ENCODE peak calls at places on chromosomes 12 and 14, in ten cellular contexts. D, Z, C, M, J, X, B, K, A and E are unnamed samples. For H3K4me1, the result is how much of the 10 kb centered on the place peaks cover.

GRCh38 chr12:121776190-121777098 is 17.0 kb downstream of the RHOF start:
- DNase-seq in D (peak), Z (no peak), C (peak), M (peak), J (no peak), X (peak), B (peak), K (no peak), A (peak), E (peak)

GRCh38 chr14:91284146-91284790 is 39.8 kb upstream of the GPR68 start:
- DNase-seq in D (peak), Z (no peak), C (peak), M (peak), J (no peak), X (no peak), B (no peak), K (no peak), A (peak), E (no peak)

GRCh38 chr12:94421868-94422740 is 37.6 kb downstream of the CEP83 start:
- DNase-seq in D (no peak), Z (no peak), C (no peak), M (no peak), J (no peak), X (no peak), B (no peak), K (no peak), A (no peak), E (no peak)

GRCh38 chr12:75977952-75978671 is 53.5 kb downstream of the PHLDA1 start:
- DNase-seq in D (no peak), Z (peak), C (peak), M (peak), J (peak), X (peak), B (no peak), K (peak), A (peak), E (no peak)

GRCh38 chr14:27008187-27008586 is 410.4 kb upstream of the NOVA1 start:
- DNase-seq in D (no peak), Z (no peak), C (no peak), M (no peak), J (no peak), X (no peak), B (no peak), K (no peak), A (no peak), E (no peak)

GRCh38 chr14:23076785-23077408 is 18.0 kb downstream of the ACIN1 start:
- DNase-seq in D (no peak), Z (no peak), C (peak), M (peak), J (no peak), X (no peak), B (no peak), K (peak), A (peak), E (no peak)

GRCh38 chr14:70706177-70706576 is 64.5 kb downstream of the TTC9 start:
- DNase-seq in D (no peak), Z (no peak), C (no peak), M (no peak), J (no peak), X (peak), B (no peak), K (peak), A (no peak), E (no peak)

GRCh38 chr12:22658214-22658613 is 33.2 kb downstream of the ETNK1 start:
- DNase-seq in D (no peak), Z (no peak), C (no peak), M (peak), J (peak), X (no peak), B (no peak), K (no peak), A (peak), E (no peak)

GRCh38 chr12:56359851-56360767 is at the start of gene STAT2:
- DNase-seq in D (peak), Z (peak), C (peak), M (peak), J (peak), X (peak), B (peak), K (peak), A (peak), E (peak)

GRCh38 chr12:126093911-126094310 is 1028.7 kb downstream of the AACS start:
- DNase-seq in D (no peak), Z (no peak), C (peak), M (no peak), J (no peak), X (no peak), B (no peak), K (no peak), A (no peak), E (no peak)

GRCh38 chr14:103116645-103117044 is 6.6 kb upstream of the TNFAIP2 start:
- DNase-seq in D (no peak), Z (no peak), C (no peak), M (no peak), J (no peak), X (no peak), B (no peak), K (no peak), A (no peak), E (no peak)

GRCh38 chr12:68867606-68868005 is 59.6 kb downstream of the MDM2 start:
- DNase-seq in D (no peak), Z (no peak), C (no peak), M (no peak), J (no peak), X (no peak), B (no peak), K (no peak), A (no peak), E (no peak)

GRCh38 chr12:51009038-51009437 is 17.1 kb downstream of the SLC11A2 start:
- DNase-seq in D (peak), Z (no peak), C (peak), M (no peak), J (no peak), X (peak), B (peak), K (no peak), A (peak), E (peak)

GRCh38 chr12:67594888-67595287 is 53.7 kb upstream of the DYRK2 start:
- DNase-seq in D (no peak), Z (no peak), C (no peak), M (no peak), J (no peak), X (no peak), B (no peak), K (no peak), A (peak), E (no peak)

GRCh38 chr12:28563286-28563685 is 373.0 kb downstream of the CCDC91 start:
- DNase-seq in D (no peak), Z (no peak), C (no peak), M (no peak), J (no peak), X (no peak), B (no peak), K (no peak), A (no peak), E (no peak)

GRCh38 chr12:131203666-131204415 is 250.1 kb downstream of the ADGRD1 start:
- DNase-seq in D (no peak), Z (no peak), C (no peak), M (no peak), J (no peak), X (no peak), B (no peak), K (no peak), A (no peak), E (no peak)

DNA sequence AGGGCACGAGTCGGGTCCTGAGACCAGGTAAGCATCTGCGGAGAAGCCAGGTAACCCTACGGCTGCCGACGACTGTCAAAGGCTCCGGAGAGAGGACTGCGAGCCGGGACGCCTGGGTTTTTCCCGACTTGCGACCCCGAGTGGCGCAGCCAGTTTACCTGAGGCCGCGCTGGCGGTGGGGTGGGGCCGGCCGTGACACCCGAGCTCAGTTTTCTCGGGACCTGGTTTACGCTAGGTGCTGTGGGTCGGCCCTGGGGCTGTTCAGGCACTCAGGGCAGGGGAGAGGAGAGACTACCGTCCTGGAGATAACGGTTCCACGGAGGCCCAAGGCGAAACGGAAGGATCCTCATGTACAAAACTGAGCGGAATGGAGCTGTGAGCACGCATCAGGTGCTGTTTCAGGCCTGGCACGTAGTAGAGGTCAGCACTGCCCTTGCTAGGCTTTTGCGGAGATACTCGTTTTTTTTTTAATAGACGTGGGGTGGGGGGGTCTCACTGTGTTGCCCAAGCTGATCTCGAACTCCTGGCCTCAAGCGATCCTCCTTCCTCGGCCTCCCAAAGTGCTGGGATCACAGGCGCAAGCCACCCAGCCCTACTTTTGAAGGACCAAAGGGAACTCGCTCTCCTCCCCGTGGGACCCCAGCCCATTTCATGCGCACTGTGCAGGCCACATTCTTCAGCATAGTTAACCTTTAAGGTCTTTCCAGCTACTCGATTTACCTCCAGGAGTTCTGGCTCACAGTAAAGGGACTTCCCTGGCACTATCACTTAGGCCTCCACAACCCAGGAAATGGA is 466 bp downstream of the MTRFR start:
- DNase-seq in D (no peak), Z (no peak), C (peak), M (no peak), J (no peak), X (no peak), B (no peak), K (no peak), A (peak), E (no peak)
- H3K4me1 ChIP-seq in D (under half), Z (under half), C (under half), M (under half), J (under half), X (under half), B (half or more), K (half or more), A (under half), E (under half)

GRCh38 chr12:89504560-89505346 is 19.8 kb downstream of the GALNT4 start:
- DNase-seq in D (no peak), Z (no peak), C (no peak), M (peak), J (no peak), X (no peak), B (no peak), K (no peak), A (peak), E (no peak)
- TF ChIP-seq CTCF in D (no peak), Z (peak), C (no peak), M (no peak), J (no peak), X (no peak), B (no peak), K (no peak), A (peak), E (no peak)

GRCh38 chr14:32417956-32418552 is 89.0 kb downstream of the AKAP6 start:
- DNase-seq in D (no peak), Z (no peak), C (peak), M (peak), J (peak), X (peak), B (peak), K (no peak), A (peak), E (no peak)
- H3K27ac ChIP-seq in D (no peak), Z (no peak), C (no peak), M (no peak), J (peak), X (peak), B (peak), K (no peak), A (peak), E (no peak)

DNA sequence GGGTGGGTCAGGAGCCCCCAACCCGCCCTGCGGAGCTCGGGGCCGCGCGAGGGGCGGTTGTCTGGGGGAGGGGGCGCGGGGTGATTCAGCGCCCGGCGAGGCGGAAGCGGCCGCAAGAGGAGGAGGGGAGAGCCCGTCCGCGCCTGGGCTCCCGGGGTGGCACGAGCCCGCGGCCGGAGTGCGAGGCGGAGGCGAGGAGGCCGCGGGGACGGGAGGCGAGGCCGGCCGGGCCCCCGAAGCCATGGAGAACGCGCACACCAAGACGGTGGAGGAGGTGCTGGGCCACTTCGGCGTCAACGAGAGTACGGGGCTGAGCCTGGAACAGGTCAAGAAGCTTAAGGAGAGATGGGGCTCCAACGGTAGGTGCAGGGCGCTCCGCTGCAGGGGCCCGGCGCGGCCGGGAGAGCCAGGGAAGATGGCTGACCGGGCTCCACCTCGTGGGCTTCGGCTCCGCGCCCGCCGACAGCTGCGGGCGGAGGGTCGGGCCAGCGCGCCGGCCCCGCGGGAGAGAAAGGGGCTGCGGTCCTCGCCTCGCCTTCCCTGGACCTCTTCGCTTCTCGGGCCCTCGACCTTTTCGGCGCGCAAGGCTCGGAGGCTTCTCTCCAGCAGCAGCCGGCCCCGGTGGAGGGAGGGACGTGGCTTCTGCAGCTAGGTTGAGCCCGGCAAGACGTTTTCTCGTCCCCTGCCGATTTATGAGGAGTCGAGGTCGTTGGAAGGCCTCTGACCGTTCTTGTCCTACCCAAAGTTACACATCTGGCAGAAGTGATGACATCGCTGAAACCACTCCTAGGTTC is 699 bp downstream of the ATP2A2 start:
- DNase-seq in D (peak), Z (no peak), C (peak), M (peak), J (no peak), X (peak), B (peak), K (no peak), A (peak), E (peak)
- H3K4me1 ChIP-seq in D (half or more), Z (under half), C (under half), M (under half), J (under half), X (under half), B (half or more), K (half or more), A (half or more), E (half or more)